ENCODE peak calls at places on chromosome 16, in ten cellular contexts. W is fibroblast of lung; G is ovary; B is transverse colon; Q is uterus; C is right atrium auricular region; J is CD8-positive, alpha-beta T cell; K is OCI-LY7; I is adipocyte; S is sigmoid colon. O is an unnamed sample.

GRCh38 chr16:57388359-57389086 is 16.0 kb upstream of the CCL17 start:
- DNase-seq in I (no peak), C (no peak), S (no peak), K (no peak), J (no peak), B (no peak), Q (no peak), W (no peak), G (no peak), O (no peak)

GRCh38 chr16:8623634-8624033 is 2.1 kb downstream of the METTL22 start:
- DNase-seq in Q (no peak), W (peak; percentile 35), K (no peak), J (no peak), I (peak; percentile 10), S (peak; percentile 29), B (no peak), C (no peak), G (no peak), O (no peak)

GRCh38 chr16:4924593-4925378 is 12.2 kb downstream of the PPL start:
- DNase-seq in S (no peak), W (no peak), B (peak; percentile 25), Q (no peak), G (no peak), K (no peak), I (no peak), C (no peak), J (no peak), O (no peak)

GRCh38 chr16:1871974-1872635 is at the start of gene MEIOB:
- DNase-seq in S (no peak), G (peak; percentile 31), I (peak; percentile 39), Q (no peak), W (no peak), J (peak; percentile 9), B (peak; percentile 30), K (no peak), C (no peak), O (no peak)

GRCh38 chr16:68031951-68032350 is 8.9 kb downstream of the DUS2 start:
- DNase-seq in J (no peak), S (peak; percentile 2), Q (no peak), K (no peak), B (peak; percentile 24), G (no peak), I (no peak), C (no peak), W (peak; percentile 29), O (no peak)

GRCh38 chr16:11909653-11910551 is 5.9 kb downstream of the GSPT1 start:
- DNase-seq in S (no peak), J (no peak), C (no peak), W (peak; percentile 80), B (no peak), Q (no peak), G (no peak), K (no peak), I (peak; percentile 58), O (no peak)

GRCh38 chr16:26772503-26772902 is 294.2 kb upstream of the C16orf82 start:
- DNase-seq in G (no peak), J (no peak), K (no peak), S (no peak), Q (no peak), B (no peak), I (no peak), C (no peak), W (no peak), O (no peak)

GRCh38 chr16:81846105-81846504 is 67.0 kb downstream of the PLCG2 start:
- DNase-seq in J (no peak), S (no peak), I (no peak), W (no peak), B (no peak), Q (no peak), G (no peak), K (no peak), C (no peak), O (no peak)

GRCh38 chr16:86882586-86883280 is 304.4 kb downstream of the FOXL1 start:
- DNase-seq in I (peak; percentile 74), Q (no peak), W (peak; percentile 86), S (peak; percentile 59), C (no peak), G (no peak), B (no peak), J (no peak), K (no peak), O (peak; percentile 52)

GRCh38 chr16:86881118-86881510 is 302.8 kb downstream of the FOXL1 start:
- DNase-seq in C (no peak), B (no peak), W (no peak), I (no peak), G (no peak), Q (no peak), S (no peak), J (no peak), K (no peak), O (no peak)

GRCh38 chr16:86885139-86885538 is 306.8 kb downstream of the FOXL1 start:
- DNase-seq in C (no peak), I (no peak), Q (no peak), B (no peak), W (no peak), S (no peak), J (no peak), G (no peak), K (no peak), O (no peak)

GRCh38 chr16:86884256-86884655 is 305.9 kb downstream of the FOXL1 start:
- DNase-seq in I (peak; percentile 50), G (no peak), C (no peak), Q (no peak), B (no peak), S (peak; percentile 14), J (no peak), W (no peak), K (no peak), O (no peak)

DNA sequence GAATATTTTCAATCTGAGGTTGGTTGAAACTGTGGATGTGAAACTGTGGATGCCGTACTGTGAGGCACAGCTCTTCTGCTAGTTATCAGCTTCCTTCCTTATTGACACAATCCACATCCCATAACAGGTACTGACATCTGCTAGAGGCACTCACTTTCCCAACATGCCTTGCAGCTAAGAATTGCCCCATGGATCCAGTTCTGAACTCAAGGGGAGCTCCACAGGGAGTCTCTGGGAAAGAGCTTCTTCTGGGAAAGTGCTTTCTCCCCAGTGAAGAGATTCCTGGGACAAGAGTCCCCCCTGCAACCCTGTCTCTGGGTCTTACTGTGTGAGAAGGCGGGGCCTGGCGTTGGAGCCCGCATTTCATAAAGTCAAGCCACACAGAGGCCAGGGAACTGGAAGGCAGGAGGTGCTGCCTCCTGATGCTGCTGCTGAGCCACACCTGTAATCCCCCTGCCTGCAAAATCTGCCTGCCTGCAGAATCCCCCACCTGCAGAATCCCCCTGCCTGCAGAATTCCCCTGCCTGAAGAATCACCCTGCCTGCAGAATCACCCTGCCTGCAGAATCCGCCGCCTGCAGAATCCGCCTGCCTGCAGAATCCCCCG is 305.3 kb downstream of the FOXL1 start:
- DNase-seq in C (no peak), B (no peak), K (no peak), J (no peak), I (no peak), S (peak; percentile 17), Q (no peak), G (no peak), W (no peak), O (no peak)
- H3K4me1 ChIP-seq in C (peaks cover 4% of the 10 kb centered on the region), B (no peaks in the 10 kb centered on the region), K (no peaks in the 10 kb centered on the region), J (no peaks in the 10 kb centered on the region), I (peaks cover 8% of the 10 kb centered on the region), S (peaks cover 9% of the 10 kb centered on the region), Q (no peaks in the 10 kb centered on the region), G (no peaks in the 10 kb centered on the region), W (peaks cover 3% of the 10 kb centered on the region), O (no peaks in the 10 kb centered on the region)

DNA sequence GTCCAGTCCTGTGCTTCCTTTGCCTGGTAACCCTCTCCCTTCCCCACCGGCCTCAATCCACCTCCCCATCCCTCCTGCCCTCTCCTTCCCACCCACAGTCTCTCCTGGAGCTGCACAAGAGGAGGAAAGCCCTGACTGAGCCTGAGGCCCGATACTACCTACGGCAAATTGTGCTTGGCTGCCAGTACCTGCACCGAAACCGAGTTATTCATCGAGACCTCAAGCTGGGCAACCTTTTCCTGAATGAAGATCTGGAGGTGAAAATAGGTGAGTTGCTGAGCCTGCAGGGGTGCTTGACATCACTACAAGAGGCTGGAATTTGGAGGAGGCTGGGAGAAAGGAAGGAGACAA is 1.3 kb downstream of the PLK1 start:
- DNase-seq in W (no peak), B (no peak), G (no peak), C (no peak), J (no peak), Q (no peak), S (no peak), K (no peak), I (no peak), O (no peak)
- H3K4me3 ChIP-seq in W (peak overlapping the region; percentile 91), B (no peak overlapping the region), G (no peak overlapping the region), C (no peak overlapping the region), J (no peak overlapping the region), Q (no peak overlapping the region), S (no peak overlapping the region), K (peak overlapping the region; percentile 98), I (no peak overlapping the region), O (no peak overlapping the region)

GRCh38 chr16:85288341-85288868 is 176.1 kb upstream of the CIBAR2 start:
- DNase-seq in S (no peak), J (no peak), W (no peak), Q (no peak), G (no peak), K (no peak), B (no peak), I (no peak), C (no peak), O (no peak)

GRCh38 chr16:85288869-85289660 is 176.8 kb upstream of the CIBAR2 start:
- DNase-seq in S (no peak), W (no peak), J (no peak), I (no peak), G (no peak), C (no peak), K (no peak), B (no peak), Q (no peak), O (no peak)

GRCh38 chr16:85291302-85292148 is 179.3 kb upstream of the CIBAR2 start:
- DNase-seq in S (peak; percentile 82), J (no peak), G (no peak), B (peak; percentile 68), C (no peak), K (no peak), I (no peak), Q (no peak), W (no peak), O (peak; percentile 38)

GRCh38 chr16:85290626-85291301 is 178.5 kb upstream of the CIBAR2 start:
- DNase-seq in Q (no peak), J (no peak), B (no peak), I (no peak), G (no peak), K (no peak), C (no peak), S (no peak), W (no peak), O (no peak)

DNA sequence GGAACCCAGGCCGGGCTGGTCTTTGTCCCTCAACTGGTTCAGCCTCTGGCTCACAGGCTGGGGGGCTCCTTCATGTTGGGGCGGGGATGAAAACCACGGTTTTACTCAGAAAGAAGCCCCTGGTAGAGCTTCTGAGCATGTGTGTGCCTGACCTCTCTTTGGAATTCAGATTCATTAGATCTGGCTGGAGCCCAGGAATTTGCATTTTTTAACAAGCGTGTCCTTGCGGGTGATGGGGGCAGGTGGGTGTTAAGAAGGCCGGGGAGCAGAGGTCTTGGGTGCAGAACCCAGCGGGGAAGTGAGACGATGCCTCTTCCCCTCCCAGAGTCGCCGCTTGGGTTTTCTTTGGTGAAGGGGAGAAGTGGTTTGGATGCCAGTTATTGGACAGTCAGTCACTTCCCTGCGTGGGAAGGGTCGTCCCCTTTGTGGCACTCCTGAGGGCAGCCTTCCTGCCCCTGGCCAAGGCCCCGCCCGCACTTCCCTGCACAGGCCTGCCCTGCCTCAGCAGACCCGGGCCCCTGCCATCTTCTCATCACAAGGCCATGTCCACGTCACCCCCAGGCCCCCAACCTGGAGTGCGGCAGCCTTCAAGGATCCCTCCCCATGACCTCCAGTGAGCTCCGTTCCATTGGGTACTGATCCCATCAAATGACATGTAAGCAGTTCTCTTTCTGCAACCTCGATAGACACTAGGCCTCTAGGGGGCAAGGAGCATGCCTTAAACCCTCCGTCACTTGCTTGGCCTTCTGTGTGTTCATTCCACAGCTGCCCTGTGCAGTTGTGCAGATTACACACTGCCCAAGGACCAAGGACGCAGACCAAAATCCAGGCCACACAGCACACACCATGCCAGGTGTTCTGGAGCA is 177.7 kb upstream of the CIBAR2 start:
- DNase-seq in Q (no peak), G (no peak), J (no peak), K (no peak), I (no peak), W (no peak), C (no peak), S (no peak), B (no peak), O (no peak)
- H3K4me1 ChIP-seq in Q (peaks cover 5% of the 10 kb centered on the region), G (peaks cover 18% of the 10 kb centered on the region), J (no peaks in the 10 kb centered on the region), K (no peaks in the 10 kb centered on the region), I (peaks cover 39% of the 10 kb centered on the region), W (peaks cover 26% of the 10 kb centered on the region), C (peaks cover 41% of the 10 kb centered on the region), S (peaks cover 22% of the 10 kb centered on the region), B (peaks cover 13% of the 10 kb centered on the region), O (peaks cover 9% of the 10 kb centered on the region)

GRCh38 chr16:79391395-79391794 is 209.1 kb downstream of the MAF start:
- DNase-seq in I (no peak), C (no peak), K (no peak), J (no peak), S (no peak), B (no peak), G (no peak), Q (no peak), W (no peak), O (no peak)
- H3K4me3 ChIP-seq in I (no peak overlapping the region), C (no peak overlapping the region), K (no peak overlapping the region), J (no peak overlapping the region), S (no peak overlapping the region), B (no peak overlapping the region), G (no peak overlapping the region), Q (no peak overlapping the region), W (no peak overlapping the region), O (no peak overlapping the region)

O was measured in heart right ventricle.